ENCODE peak calls at places on chromosomes 7 and 10, in four cellular contexts. C is lung; L is astrocyte of the spinal cord; W is CD4-positive, alpha-beta T cell. H is an unnamed sample.

GRCh38 chr7:95631545-95631944 is 35.2 kb upstream of the PDK4 start:
- DNase-seq in L (peak), C (no peak), W (no peak), H (no peak)

GRCh38 chr7:159093351-159093971 is 51.2 kb downstream of the VIPR2 start:
- DNase-seq in L (no peak), C (no peak), W (no peak), H (no peak)

GRCh38 chr7:106757846-106758245 is 96.9 kb upstream of the CCDC71L start:
- DNase-seq in L (peak), W (no peak), C (no peak), H (no peak)

GRCh38 chr10:88949051-88949450 is 3.5 kb downstream of the ACTA2 start:
- DNase-seq in W (no peak), C (no peak), L (no peak), H (no peak)

GRCh38 chr10:28810062-28810870 is 132.9 kb downstream of the BAMBI start:
- DNase-seq in C (no peak), L (no peak), W (no peak), H (no peak)

GRCh38 chr10:28494420-28494819 is 38.5 kb upstream of the WAC start:
- DNase-seq in C (no peak), L (no peak), W (no peak), H (no peak)

GRCh38 chr10:131899695-131900349 is 986 bp upstream of the PPP2R2D start:
- DNase-seq in C (no peak), W (no peak), L (no peak), H (no peak)

GRCh38 chr10:47379445-47379785 is 4.7 kb downstream of the ZNF488 start:
- DNase-seq in C (no peak), W (no peak), L (no peak), H (no peak)

GRCh38 chr7:158343526-158343925 is 244.1 kb downstream of the PTPRN2 start:
- DNase-seq in W (no peak), L (no peak), C (no peak), H (no peak)

GRCh38 chr7:43481905-43482678 is 100.8 kb upstream of the STK17A start:
- DNase-seq in L (peak), C (no peak), W (no peak), H (no peak)

GRCh38 chr7:105787071-105787470 is 89.3 kb downstream of the ATXN7L1 start:
- DNase-seq in C (no peak), L (no peak), W (no peak), H (no peak)

GRCh38 chr10:63976538-63976937 is 455.3 kb downstream of the REEP3 start:
- DNase-seq in W (no peak), L (no peak), C (peak), H (no peak)

GRCh38 chr7:141097430-141097829 is 23.6 kb downstream of the TMEM178B start:
- DNase-seq in C (no peak), W (no peak), L (peak), H (no peak)

GRCh38 chr7:150787321-150788281 is 12.6 kb downstream of the TMEM176B start:
- DNase-seq in W (no peak), C (no peak), L (no peak), H (no peak)

GRCh38 chr7:140541513-140542192 is 62.3 kb upstream of the MKRN1 start:
- DNase-seq in C (peak), L (peak), W (no peak), H (no peak)

GRCh38 chr7:139808401-139808800 is 20.7 kb upstream of the TBXAS1 start:
- DNase-seq in W (no peak), C (no peak), L (no peak), H (no peak)

GRCh38 chr10:97319671-97320479 is 804 bp downstream of the FRAT1 start:
- DNase-seq in W (peak), C (peak), L (no peak), H (peak)

GRCh38 chr10:17851611-17852010 is 42.5 kb downstream of the MRC1 start:
- DNase-seq in L (no peak), W (no peak), C (peak), H (no peak)

GRCh38 chr7:116317907-116318306 is 107.6 kb downstream of the TES start:
- DNase-seq in C (no peak), W (no peak), L (no peak), H (no peak)

GRCh38 chr7:43130347-43130746 is 17.9 kb downstream of the HECW1 start:
- DNase-seq in C (no peak), L (no peak), W (no peak), H (no peak)

GRCh38 chr7:957418-958220 is 3.1 kb upstream of the ADAP1 start:
- DNase-seq in W (no peak), L (no peak), C (no peak), H (no peak)

GRCh38 chr10:89563861-89564478 is 28.6 kb upstream of the SLC16A12 start:
- DNase-seq in W (no peak), L (peak), C (no peak), H (no peak)

GRCh38 chr7:521221-522070 is 1.8 kb upstream of the PDGFA start:
- DNase-seq in W (no peak), C (no peak), L (peak), H (peak)

GRCh38 chr7:46291601-46292150 is 370.6 kb upstream of the IGFBP3 start:
- DNase-seq in W (no peak), L (peak), C (no peak), H (no peak)

GRCh38 chr10:76112826-76113150 is 681.4 kb downstream of the LRMDA start:
- DNase-seq in L (no peak), W (no peak), C (no peak), H (no peak)

GRCh38 chr7:83060218-83060617 is 102.5 kb downstream of the PCLO start:
- DNase-seq in W (no peak), C (no peak), L (no peak), H (no peak)

GRCh38 chr10:132533571-132534260 is 3.9 kb upstream of the INPP5A start:
- DNase-seq in W (no peak), L (no peak), C (no peak), H (peak)

GRCh38 chr10:114821293-114821914 is at the start of gene FHIP2A:
- DNase-seq in C (peak), W (peak), L (peak), H (peak)

GRCh38 chr7:95011156-95011928 is 103.9 kb downstream of the PPP1R9A start:
- DNase-seq in W (no peak), L (peak), C (no peak), H (no peak)

GRCh38 chr7:142420554-142421362 is 162.9 kb upstream of the PRSS58 start:
- DNase-seq in W (no peak), C (no peak), L (peak), H (no peak)
- TF ChIP-seq CTCF in W (no peak), C (no peak), L (peak), H (no peak)

GRCh38 chr7:40579401-40579800 is 444.6 kb downstream of the SUGCT start:
- DNase-seq in L (peak), W (no peak), C (no peak), H (no peak)
- TF ChIP-seq CTCF in L (peak), W (no peak), C (no peak), H (no peak)

GRCh38 chr7:127680983-127681382 is 29.0 kb downstream of the SND1 start:
- DNase-seq in W (no peak), C (no peak), L (no peak), H (no peak)
- TF ChIP-seq CTCF in W (no peak), C (no peak), L (no peak), H (no peak)

DNA sequence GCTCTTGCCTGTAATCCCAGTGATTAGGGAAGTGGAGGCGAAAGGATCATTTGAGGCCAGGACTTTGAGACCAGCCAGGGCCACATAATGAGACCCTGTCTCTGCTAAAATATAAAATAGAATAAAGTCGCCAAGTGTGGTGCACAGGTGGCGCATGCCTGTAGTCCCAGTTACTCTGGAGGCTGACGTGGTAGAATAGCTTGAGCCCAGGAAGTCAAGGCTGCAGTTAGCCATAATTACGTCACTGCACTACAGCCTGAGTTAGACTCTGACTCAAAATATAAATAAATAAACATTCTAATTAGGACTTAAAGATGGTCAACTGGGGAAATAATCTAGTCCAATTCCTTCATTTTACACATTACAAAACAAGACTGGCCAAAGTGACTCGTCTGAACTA is 768 bp downstream of the CHCHD2 start:
- DNase-seq in W (peak), L (peak), C (no peak), H (no peak)
- TF ChIP-seq CTCF in W (no peak), L (no peak), C (no peak), H (no peak)

GRCh38 chr7:110446658-110447057 is 644.3 kb upstream of the LRRN3 start:
- DNase-seq in W (no peak), L (no peak), C (no peak), H (no peak)

DNA sequence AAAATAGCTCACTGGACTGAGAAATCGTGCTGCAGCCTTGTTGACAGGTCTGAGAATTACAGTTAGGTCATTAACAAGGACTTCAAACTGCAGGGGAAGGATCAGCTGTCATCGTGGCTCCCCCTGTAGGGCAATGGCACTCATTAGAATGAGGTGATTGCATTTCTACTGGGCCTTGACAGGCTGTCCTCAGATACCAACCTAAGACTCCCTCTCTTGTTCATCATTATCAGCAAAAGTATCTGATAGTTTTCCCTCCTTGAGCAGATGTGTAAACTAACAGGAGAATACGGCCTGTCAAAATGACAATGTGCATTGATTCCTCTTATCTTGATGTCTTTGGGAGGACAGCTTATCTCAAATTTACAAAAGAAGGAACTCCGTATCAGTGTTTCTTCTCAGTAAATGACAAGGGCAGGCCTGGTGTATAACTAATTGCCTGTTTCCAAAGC is 648.5 kb upstream of the LRRN3 start:
- DNase-seq in C (no peak), W (no peak), L (peak), H (no peak)
- TF ChIP-seq CTCF in C (no peak), W (no peak), L (peak), H (no peak)

GRCh38 chr7:80890839-80891544 is 27.9 kb downstream of the SEMA3C start:
- DNase-seq in C (no peak), L (no peak), W (no peak), H (no peak)

GRCh38 chr7:80884511-80885195 is 34.2 kb downstream of the SEMA3C start:
- DNase-seq in W (no peak), L (no peak), C (no peak), H (no peak)

GRCh38 chr7:80885774-80886173 is 33.1 kb downstream of the SEMA3C start:
- DNase-seq in W (no peak), L (no peak), C (no peak), H (no peak)

GRCh38 chr7:80890391-80890790 is 28.5 kb downstream of the SEMA3C start:
- DNase-seq in C (no peak), W (no peak), L (no peak), H (no peak)

DNA sequence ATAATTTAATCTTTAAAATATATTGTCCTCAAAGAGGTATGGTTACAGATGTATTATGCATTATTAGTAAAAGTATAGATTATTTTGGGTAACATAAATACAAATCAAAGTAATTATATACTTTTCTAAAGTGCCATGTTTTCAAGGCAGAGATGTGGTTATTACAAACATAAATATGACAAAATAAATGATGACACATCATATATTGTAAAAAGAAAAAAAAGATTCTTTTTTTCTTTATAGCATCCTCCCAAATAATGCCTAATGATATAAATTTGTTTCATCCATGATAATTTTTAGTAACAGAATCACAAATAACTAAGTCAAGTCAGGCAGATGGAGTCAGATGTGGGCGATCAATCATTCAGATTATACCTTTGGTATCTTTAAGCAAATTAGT is 29.3 kb downstream of the SEMA3C start:
- DNase-seq in C (no peak), L (no peak), W (no peak), H (no peak)
- TF ChIP-seq CTCF in C (no peak), L (no peak), W (no peak), H (no peak)

GRCh38 chr10:35425596-35425995 is 89.3 kb downstream of the CCNY start:
- DNase-seq in W (no peak), L (no peak), C (no peak), H (no peak)
- TF ChIP-seq CTCF in W (no peak), L (peak), C (no peak), H (no peak)

DNA sequence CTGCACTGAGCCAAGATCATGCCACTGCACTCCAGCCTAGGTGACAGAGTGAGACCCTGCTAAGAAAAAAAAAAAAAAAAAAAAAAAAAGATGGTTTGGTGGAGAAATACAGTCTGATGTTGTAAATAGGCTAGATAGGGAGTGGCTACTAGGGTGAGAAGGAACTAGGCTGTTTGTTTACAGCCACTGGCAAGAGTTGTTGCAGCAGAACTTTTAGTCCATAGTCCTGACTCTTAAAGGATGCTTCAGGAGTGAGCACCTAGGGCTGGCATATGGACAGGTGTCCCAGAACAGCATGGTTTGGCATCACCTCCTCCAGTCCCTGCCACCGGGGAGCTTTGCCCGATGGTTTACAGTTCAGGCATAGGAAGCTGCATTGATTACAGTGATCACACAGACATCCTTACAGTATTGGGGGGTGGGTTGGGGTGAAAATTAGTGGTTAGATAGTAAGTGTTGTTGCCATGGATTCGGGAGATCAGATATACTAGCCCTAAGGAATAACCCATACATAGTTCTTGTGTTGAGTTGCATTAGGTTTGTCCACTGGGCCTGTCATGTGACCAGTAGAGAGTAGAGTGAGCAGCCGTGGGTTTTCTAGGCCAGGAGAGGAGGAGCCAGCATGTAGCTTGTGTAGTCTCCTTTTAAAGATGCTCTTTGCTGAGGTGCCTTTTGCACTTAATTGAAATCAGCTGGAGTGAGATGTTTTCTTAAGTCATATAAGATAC is 35.9 kb downstream of the ZRANB1 start:
- DNase-seq in L (no peak), C (no peak), W (no peak), H (no peak)
- TF ChIP-seq CTCF in L (no peak), C (no peak), W (no peak), H (no peak)

GRCh38 chr7:101538596-101539459 is 90.3 kb downstream of the MYL10 start:
- DNase-seq in C (peak), W (peak), L (peak), H (peak)
- TF ChIP-seq CTCF in C (peak), W (peak), L (peak), H (no peak)

DNA sequence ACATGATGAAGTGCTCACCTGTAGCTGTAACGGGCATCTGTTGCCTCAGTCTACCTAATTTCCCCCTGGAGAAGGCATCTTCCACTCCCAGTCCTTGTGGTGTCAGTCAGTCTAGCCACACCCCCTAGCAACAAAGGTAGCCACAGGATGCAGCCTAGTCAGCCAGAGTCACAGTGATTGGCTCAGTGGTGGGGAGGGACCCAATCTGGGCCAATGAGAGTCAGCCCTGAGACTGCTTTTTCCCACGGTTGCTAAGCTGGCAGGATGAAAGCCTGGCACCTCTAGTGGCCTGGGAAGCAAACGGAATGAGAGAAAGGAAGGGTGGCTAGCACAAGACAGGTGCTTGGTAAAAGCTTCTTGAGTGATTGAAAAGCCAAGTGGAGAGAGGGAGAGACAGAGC is 118.6 kb downstream of the SH3PXD2A start:
- DNase-seq in W (no peak), C (no peak), L (no peak), H (no peak)
- TF ChIP-seq CTCF in W (no peak), C (no peak), L (no peak), H (no peak)